ENCODE peak calls at places on chromosomes 12 and 14, in six cellular contexts. T, A, D, Y, V and L are unnamed samples.

GRCh38 chr14:32397871-32398640 is 69.0 kb downstream of the AKAP6 start:
- DNase-seq in T (no peak), A (no peak), D (no peak), Y (peak), V (no peak), L (no peak)

GRCh38 chr12:102642199-102642598 is 161.8 kb upstream of the IGF1 start:
- DNase-seq in T (no peak), A (no peak), D (no peak), Y (no peak), V (no peak), L (no peak)

GRCh38 chr12:69648476-69648875 is 37.8 kb upstream of the LRRC10 start:
- DNase-seq in T (no peak), A (no peak), D (no peak), Y (peak), V (peak), L (no peak)

GRCh38 chr12:113129664-113130456 is 5.7 kb downstream of the RASAL1 start:
- DNase-seq in T (no peak), A (no peak), D (no peak), Y (no peak), V (no peak), L (no peak)

GRCh38 chr12:129613311-129613710 is 290.5 kb downstream of the TMEM132D start:
- DNase-seq in T (no peak), A (no peak), D (no peak), Y (no peak), V (no peak), L (no peak)

GRCh38 chr14:68363841-68364711 is 428.8 kb downstream of the ZFP36L1 start:
- DNase-seq in T (no peak), A (no peak), D (peak), Y (no peak), V (peak), L (no peak)

GRCh38 chr12:40215977-40216376 is 8.8 kb upstream of the LRRK2 start:
- DNase-seq in T (no peak), A (no peak), D (no peak), Y (peak), V (no peak), L (no peak)

GRCh38 chr14:64645220-64645891 is 58.9 kb upstream of the PLEKHG3 start:
- DNase-seq in T (no peak), A (no peak), D (peak), Y (no peak), V (peak), L (no peak)

GRCh38 chr14:59004012-59004411 is 184.5 kb upstream of the DAAM1 start:
- DNase-seq in T (no peak), A (no peak), D (no peak), Y (peak), V (no peak), L (no peak)

GRCh38 chr12:3920378-3921141 is 47.4 kb upstream of the PARP11 start:
- DNase-seq in T (no peak), A (no peak), D (no peak), Y (no peak), V (peak), L (no peak)

GRCh38 chr12:57201631-57202030 is 15.0 kb upstream of the NXPH4 start:
- DNase-seq in T (no peak), A (no peak), D (no peak), Y (no peak), V (no peak), L (no peak)

GRCh38 chr14:92520102-92520651 is 6.6 kb downstream of the RIN3 start:
- DNase-seq in T (no peak), A (no peak), D (no peak), Y (no peak), V (no peak), L (no peak)

GRCh38 chr12:131738196-131738595 is 27.3 kb downstream of the SFSWAP start:
- DNase-seq in T (no peak), A (no peak), D (no peak), Y (no peak), V (no peak), L (no peak)

GRCh38 chr12:55068416-55069010 is 48.7 kb downstream of the NEUROD4 start:
- DNase-seq in T (no peak), A (no peak), D (no peak), Y (peak), V (peak), L (peak)

GRCh38 chr12:122117979-122118378 is 39.4 kb downstream of the MLXIP start:
- DNase-seq in T (no peak), A (no peak), D (no peak), Y (no peak), V (no peak), L (no peak)

GRCh38 chr14:79767278-79767677 is 444.0 kb downstream of the DIO2 start:
- DNase-seq in T (no peak), A (no peak), D (no peak), Y (no peak), V (no peak), L (no peak)

GRCh38 chr12:10339441-10339840 is 31.8 kb downstream of the KLRD1 start:
- DNase-seq in T (no peak), A (no peak), D (no peak), Y (peak), V (no peak), L (no peak)

GRCh38 chr12:44377443-44378160 is 498.5 kb downstream of the NELL2 start:
- DNase-seq in T (no peak), A (no peak), D (no peak), Y (no peak), V (no peak), L (no peak)

GRCh38 chr14:97499790-97500481 is 702.8 kb downstream of the VRK1 start:
- DNase-seq in T (no peak), A (no peak), D (no peak), Y (peak), V (no peak), L (no peak)

GRCh38 chr12:12715459-12716150 is 1.6 kb upstream of the CDKN1B start:
- DNase-seq in T (peak), A (no peak), D (no peak), Y (peak), V (no peak), L (no peak)

GRCh38 chr12:92019491-92020277 is 126.0 kb downstream of the BTG1 start:
- DNase-seq in T (no peak), A (no peak), D (no peak), Y (no peak), V (no peak), L (no peak)

GRCh38 chr14:37569729-37570128 is 25.3 kb downstream of the FOXA1 start:
- DNase-seq in T (no peak), A (no peak), D (no peak), Y (no peak), V (no peak), L (no peak)

GRCh38 chr12:12267801-12268200 is 957 bp upstream of the LRP6 start:
- DNase-seq in T (no peak), A (no peak), D (no peak), Y (peak), V (no peak), L (no peak)

GRCh38 chr12:108955225-108955835 is 65.5 kb downstream of the SVOP start:
- DNase-seq in T (no peak), A (no peak), D (no peak), Y (peak), V (peak), L (no peak)